ENCODE peak calls at places on chromosomes 1 and 21, in seven cellular contexts. I is mesenchymal stem cell, R is IMR-90, S is H9, L is H1, K is neuronal stem cell, M is trophoblast cell. V is an unnamed sample.

GRCh38 chr1:91549041-91549735 is 48.5 kb downstream of the CDC7 start:
- DNase-seq in I (no peak), M (no peak), R (no peak), L (no peak), S (no peak), K (no peak), V (no peak)

GRCh38 chr1:52631759-52632331 is 1.1 kb upstream of the SHISAL2A start:
- DNase-seq in L (no peak), K (no peak), M (no peak), I (no peak), R (no peak), S (no peak), V (peak)

GRCh38 chr1:154404984-154405761 is at the start of gene IL6R:
- DNase-seq in R (peak), K (peak), S (peak), L (no peak), M (peak), I (peak), V (peak)

GRCh38 chr1:165861911-165862310 is 34.5 kb downstream of the UCK2 start:
- DNase-seq in M (no peak), I (no peak), K (no peak), S (no peak), L (no peak), R (no peak), V (no peak)

GRCh38 chr1:82597620-82598019 is 796.9 kb downstream of the ADGRL2 start:
- DNase-seq in M (no peak), S (no peak), R (no peak), I (no peak), K (no peak), L (no peak), V (no peak)

GRCh38 chr1:99590578-99591209 is 55.2 kb upstream of the PALMD start:
- DNase-seq in R (peak), L (no peak), S (no peak), M (no peak), K (no peak), I (peak), V (no peak)

GRCh38 chr1:202163281-202164270 is 3.2 kb upstream of the PTPN7 start:
- DNase-seq in S (no peak), I (no peak), K (no peak), M (no peak), L (no peak), R (no peak), V (no peak)

GRCh38 chr1:222794656-222795474 is 20.0 kb upstream of the DISP1 start:
- DNase-seq in M (no peak), I (no peak), R (no peak), L (no peak), S (peak), K (no peak), V (peak)

GRCh38 chr21:43331962-43332458 is 94.9 kb downstream of the SIK1 start:
- DNase-seq in I (peak), S (no peak), L (no peak), M (peak), R (peak), K (no peak), V (no peak)

GRCh38 chr21:43332872-43333300 is 94.0 kb downstream of the SIK1 start:
- DNase-seq in S (no peak), M (no peak), I (peak), L (no peak), R (peak), K (no peak), V (no peak)

GRCh38 chr21:43331111-43331961 is 95.6 kb downstream of the SIK1 start:
- DNase-seq in K (no peak), L (no peak), M (no peak), R (no peak), S (no peak), I (no peak), V (no peak)

GRCh38 chr21:43333301-43334062 is 93.4 kb downstream of the SIK1 start:
- DNase-seq in I (peak), S (peak), K (peak), L (no peak), R (peak), M (peak), V (peak)

DNA sequence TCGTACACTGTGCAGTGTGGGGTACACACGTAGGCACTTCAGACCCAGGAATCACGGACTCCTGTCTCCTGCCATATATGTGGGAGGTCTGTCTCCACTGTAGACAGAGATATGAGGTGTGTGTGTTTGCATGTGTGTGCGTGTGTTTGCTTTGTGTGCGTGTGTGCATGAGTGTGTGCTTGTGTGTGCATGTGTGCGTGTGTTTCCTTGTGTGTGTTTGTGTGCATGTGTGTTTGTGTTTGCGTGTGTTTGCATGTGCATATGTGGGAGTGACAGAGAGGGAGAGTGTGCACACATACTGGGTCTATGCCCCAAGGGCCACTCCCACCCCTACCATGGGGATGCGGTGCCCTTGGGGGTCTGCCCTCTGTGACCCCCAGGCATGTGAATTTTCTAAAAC is 94.5 kb downstream of the SIK1 start:
- DNase-seq in L (no peak), K (no peak), S (no peak), M (no peak), I (no peak), R (no peak), V (no peak)
- H3K9ac ChIP-seq in L (no peak), K (peak), S (no peak), M (no peak), I (no peak), R (peak), V (no peak)

GRCh38 chr1:63848764-63849548 is 75.1 kb downstream of the ROR1 start:
- DNase-seq in S (no peak), K (no peak), R (no peak), M (no peak), I (no peak), L (no peak), V (peak)

GRCh38 chr1:63847308-63847910 is 73.6 kb downstream of the ROR1 start:
- DNase-seq in K (no peak), L (no peak), M (no peak), S (no peak), I (no peak), R (no peak), V (no peak)

GRCh38 chr1:63843010-63843409 is 69.2 kb downstream of the ROR1 start:
- DNase-seq in S (no peak), I (no peak), K (no peak), M (no peak), R (no peak), L (no peak), V (no peak)

GRCh38 chr1:63843884-63844283 is 70.1 kb downstream of the ROR1 start:
- DNase-seq in K (no peak), R (no peak), L (no peak), S (no peak), M (no peak), I (no peak), V (peak)

GRCh38 chr1:63845346-63845745 is 71.5 kb downstream of the ROR1 start:
- DNase-seq in S (no peak), L (no peak), M (no peak), I (no peak), K (no peak), R (no peak), V (no peak)
- H3K4ac ChIP-seq in S (no peak), L (no peak), M (no peak), I (no peak), K (no peak), R (no peak), V (no peak)

DNA sequence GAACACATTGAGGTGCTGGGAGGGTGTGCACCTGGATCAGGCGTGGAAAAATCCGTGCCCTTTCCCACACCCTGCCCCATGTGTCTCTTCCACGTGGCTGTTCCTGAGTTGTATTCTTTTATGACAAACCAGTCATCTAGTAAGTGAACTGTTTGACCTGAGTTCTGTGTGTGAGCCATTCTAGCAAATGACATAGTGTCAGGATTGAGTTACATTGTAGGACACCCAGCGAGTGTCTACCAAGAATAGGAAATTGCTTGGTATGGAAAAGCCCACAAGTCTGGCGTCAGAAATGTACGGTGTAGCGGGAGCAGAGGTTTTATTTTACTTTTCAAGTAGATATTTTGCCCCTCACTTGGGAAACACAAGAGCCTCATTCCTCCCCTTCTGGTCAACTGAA is 1.2 kb upstream of the MRAP start:
- DNase-seq in K (no peak), S (no peak), I (no peak), L (no peak), R (no peak), M (no peak), V (no peak)
- H3K18ac ChIP-seq in K (no peak), S (no peak), I (no peak), L (no peak), R (no peak), M (no peak), V (no peak)

GRCh38 chr1:155941845-155942507 is 538 bp downstream of the RXFP4 start:
- DNase-seq in R (no peak), I (no peak), S (no peak), K (no peak), L (no peak), M (no peak), V (no peak)
- H3K9ac ChIP-seq in R (no peak), I (no peak), S (no peak), K (peak), L (no peak), M (no peak), V (no peak)

GRCh38 chr1:40394456-40395172 is 21.1 kb downstream of the SMAP2 start:
- DNase-seq in S (no peak), L (no peak), R (peak), I (peak), K (no peak), M (no peak), V (no peak)

GRCh38 chr1:40391688-40392145 is 18.2 kb downstream of the SMAP2 start:
- DNase-seq in L (no peak), M (no peak), K (no peak), S (no peak), I (no peak), R (no peak), V (no peak)

GRCh38 chr1:40392206-40392605 is 18.7 kb downstream of the SMAP2 start:
- DNase-seq in R (peak), K (peak), L (no peak), I (peak), M (peak), S (no peak), V (peak)

GRCh38 chr1:40390857-40391256 is 17.3 kb downstream of the SMAP2 start:
- DNase-seq in R (no peak), L (no peak), S (no peak), M (no peak), K (no peak), I (no peak), V (no peak)

DNA sequence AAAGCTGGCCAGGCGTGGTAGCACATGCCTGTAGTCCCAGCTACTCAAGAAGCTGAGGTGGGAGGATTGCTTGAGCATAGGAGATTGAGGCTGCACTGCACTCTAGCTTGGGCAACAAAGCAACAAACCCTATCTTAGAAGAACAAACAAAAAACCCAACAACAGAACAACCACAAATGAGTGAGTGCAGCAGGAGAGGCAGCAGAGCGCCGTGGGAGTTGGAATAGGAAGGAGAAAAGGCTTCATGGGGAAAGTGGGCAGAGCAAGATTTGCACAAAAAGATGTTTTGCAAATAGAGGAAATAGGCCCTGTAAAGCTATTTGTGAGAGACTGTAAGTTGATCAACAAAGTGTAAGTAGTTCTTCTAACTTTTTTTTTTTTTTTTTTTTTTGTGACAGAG is 19.6 kb downstream of the SMAP2 start:
- DNase-seq in L (no peak), M (no peak), K (no peak), I (no peak), S (no peak), R (no peak), V (no peak)
- H3K4ac ChIP-seq in L (no peak), M (no peak), K (no peak), I (no peak), S (no peak), R (peak), V (no peak)

GRCh38 chr1:7727816-7728477 is 43.1 kb upstream of the VAMP3 start:
- DNase-seq in L (no peak), M (no peak), R (no peak), K (no peak), I (no peak), S (no peak), V (no peak)

GRCh38 chr1:7721940-7722669 is 49.0 kb upstream of the VAMP3 start:
- DNase-seq in L (no peak), S (no peak), I (no peak), K (no peak), R (no peak), M (no peak), V (no peak)

GRCh38 chr1:7722670-7723012 is 48.5 kb upstream of the VAMP3 start:
- DNase-seq in I (no peak), S (no peak), K (no peak), R (no peak), L (no peak), M (no peak), V (no peak)

GRCh38 chr1:7732331-7732730 is 38.8 kb upstream of the VAMP3 start:
- DNase-seq in I (no peak), L (no peak), M (no peak), K (no peak), R (no peak), S (no peak), V (no peak)

GRCh38 chr1:7726623-7727022 is 44.5 kb upstream of the VAMP3 start:
- DNase-seq in K (no peak), L (no peak), M (no peak), I (no peak), R (no peak), S (no peak), V (no peak)
- H3K18ac ChIP-seq in K (no peak), L (no peak), M (no peak), I (no peak), R (no peak), S (no peak), V (no peak)

DNA sequence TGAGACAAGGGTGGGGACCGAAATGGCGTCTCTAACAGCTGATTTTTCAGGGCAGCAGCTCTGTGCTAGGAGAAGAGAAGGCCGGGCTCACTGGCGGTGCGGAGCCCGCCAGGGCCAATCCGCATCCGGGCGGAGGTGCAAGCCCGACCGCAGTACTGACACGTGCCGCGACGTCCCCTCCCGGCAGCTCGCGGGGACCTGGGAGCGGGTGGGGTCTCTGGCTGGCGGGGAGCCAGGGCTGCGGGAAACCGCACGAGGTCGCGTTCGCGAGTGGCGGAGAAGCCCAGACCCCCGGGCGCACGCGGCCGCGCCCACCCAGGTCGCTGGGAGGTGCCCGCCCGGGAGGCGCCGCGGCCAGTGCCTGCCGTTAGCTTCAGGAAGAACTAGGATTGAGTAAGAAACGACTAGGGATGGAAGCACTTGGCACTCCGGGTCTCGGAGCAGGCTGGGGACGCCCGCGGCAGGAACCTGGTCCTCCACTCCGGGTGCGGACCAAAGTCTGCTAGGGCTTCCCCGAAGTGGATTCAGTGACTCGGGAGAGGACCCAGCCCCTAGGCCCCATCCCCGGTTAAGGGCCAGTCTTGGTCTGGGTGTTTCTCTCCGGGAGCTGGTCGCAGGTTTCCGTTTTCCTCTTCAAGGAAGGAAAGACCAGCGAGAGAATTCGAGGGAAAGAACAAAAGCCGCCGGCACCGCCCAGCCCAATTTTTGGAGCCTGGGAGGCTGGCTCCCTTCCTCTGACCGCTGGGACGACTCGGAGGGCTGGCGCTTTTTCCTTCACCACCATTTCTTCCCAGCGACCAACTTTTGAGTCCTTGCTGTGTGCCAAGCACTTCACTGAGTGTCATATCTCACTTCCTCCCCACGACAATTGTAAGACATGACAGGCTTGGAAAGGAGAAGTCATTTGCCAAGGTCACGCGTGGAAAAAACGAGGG is 16.7 kb upstream of the STMN1 start:
- DNase-seq in I (peak), M (peak), K (peak), S (peak), R (no peak), L (no peak), V (peak)
- H3K9ac ChIP-seq in I (peak), M (peak), K (peak), S (peak), R (peak), L (peak), V (peak)

GRCh38 chr1:1373051-1373450 is 2.0 kb downstream of the AURKAIP1 start:
- DNase-seq in S (no peak), K (no peak), M (no peak), R (no peak), L (no peak), I (no peak), V (no peak)
- H3K4ac ChIP-seq in S (no peak), K (no peak), M (no peak), R (no peak), L (no peak), I (no peak), V (no peak)

DNA sequence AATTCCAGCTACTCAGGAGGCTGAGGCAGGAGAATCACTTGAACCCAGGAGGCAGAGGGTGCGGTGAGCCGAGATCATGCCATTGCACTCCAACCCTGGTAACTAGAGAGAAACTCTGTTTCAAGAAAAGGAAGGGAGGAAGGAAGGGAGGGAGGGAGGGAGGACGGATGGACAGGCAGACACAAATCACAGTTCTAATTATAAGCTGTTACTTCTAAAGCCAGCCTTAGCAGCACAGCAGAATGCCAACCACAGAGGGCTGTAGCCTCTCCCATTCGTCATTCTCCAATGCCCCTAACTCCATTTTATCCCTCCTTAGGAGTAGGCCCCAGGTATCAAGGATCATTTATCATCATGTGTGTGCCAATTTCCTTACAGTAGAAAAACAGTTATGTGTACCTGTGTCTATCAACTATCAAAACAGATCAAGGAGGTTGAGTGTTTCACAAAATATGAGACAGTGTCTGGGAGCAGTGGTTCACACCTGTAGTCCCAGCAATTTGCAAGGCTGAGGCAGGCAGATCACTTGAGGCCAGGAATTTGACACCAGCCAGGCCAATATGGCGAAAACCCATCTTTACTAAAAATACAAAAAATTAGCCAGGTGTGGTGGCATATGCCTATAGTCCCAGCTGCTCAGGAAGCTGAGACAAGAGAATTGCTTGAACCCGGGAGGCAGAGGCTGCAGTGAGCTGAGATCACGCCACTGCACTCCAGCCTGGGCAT is 19.1 kb downstream of the USP48 start:
- DNase-seq in R (no peak), S (no peak), K (no peak), M (no peak), L (no peak), I (no peak), V (no peak)
- H3K18ac ChIP-seq in R (no peak), S (no peak), K (no peak), M (no peak), L (no peak), I (no peak), V (no peak)

GRCh38 chr1:31763671-31764306 is 351 bp downstream of the ADGRB2 start:
- DNase-seq in S (no peak), M (peak), K (no peak), L (no peak), I (no peak), R (no peak), V (no peak)

GRCh38 chr1:31762323-31762722 is 1.8 kb downstream of the ADGRB2 start:
- DNase-seq in R (no peak), M (peak), I (no peak), K (no peak), L (no peak), S (no peak), V (no peak)

GRCh38 chr1:31764307-31765040 is at the start of gene ADGRB2:
- DNase-seq in K (no peak), L (no peak), I (no peak), S (peak), M (peak), R (no peak), V (peak)

GRCh38 chr1:31761883-31762282 is 2.3 kb downstream of the ADGRB2 start:
- DNase-seq in I (peak), L (no peak), S (no peak), R (peak), K (no peak), M (peak), V (peak)

GRCh38 chr1:31762726-31763670 is 1.1 kb downstream of the ADGRB2 start:
- DNase-seq in M (peak), K (peak), R (peak), L (no peak), I (peak), S (peak), V (peak)
- H3K9ac ChIP-seq in M (no peak), K (peak), R (peak), L (no peak), I (peak), S (no peak), V (peak)

V was measured in mesendoderm.